ENCODE peak calls at places on chromosomes 11 and 22, in ten cellular contexts. N, W, H, O, A, Z, V, X, E and B are unnamed samples.

GRCh38 chr11:2548596-2548995 is 103.8 kb downstream of the KCNQ1 start:
- DNase-seq in N (no peak), W (no peak), H (no peak), O (no peak), A (no peak), Z (no peak), V (no peak), X (no peak), E (no peak), B (no peak)

GRCh38 chr11:116062526-116063171 is 558.4 kb upstream of the CADM1 start:
- DNase-seq in N (no peak), W (no peak), H (no peak), O (no peak), A (peak; percentile 75), Z (peak; percentile 5), V (no peak), X (peak; percentile 27), E (no peak), B (no peak)

GRCh38 chr11:35373284-35373933 is 45.9 kb downstream of the SLC1A2 start:
- DNase-seq in N (no peak), W (no peak), H (no peak), O (peak; percentile 10), A (no peak), Z (no peak), V (no peak), X (no peak), E (no peak), B (no peak)

GRCh38 chr11:4203603-4204360 is 109.2 kb downstream of the RRM1 start:
- DNase-seq in N (peak; percentile 46), W (no peak), H (no peak), O (no peak), A (no peak), Z (no peak), V (no peak), X (no peak), E (no peak), B (no peak)

GRCh38 chr11:113796663-113797259 is 17.2 kb downstream of the CLDN25 start:
- DNase-seq in N (peak; percentile 27), W (no peak), H (peak; percentile 35), O (no peak), A (peak; percentile 29), Z (peak; percentile 48), V (peak; percentile 18), X (peak; percentile 33), E (no peak), B (no peak)

GRCh38 chr22:29346659-29347058 is 31.2 kb upstream of the RASL10A start:
- DNase-seq in N (no peak), W (no peak), H (no peak), O (no peak), A (no peak), Z (no peak), V (peak; percentile 92), X (no peak), E (no peak), B (peak; percentile 82)

GRCh38 chr22:19648419-19648929 is 65.8 kb upstream of the SEPTIN5 start:
- DNase-seq in N (no peak), W (no peak), H (no peak), O (no peak), A (no peak), Z (no peak), V (no peak), X (no peak), E (no peak), B (no peak)

GRCh38 chr22:30033891-30034290 is 46.4 kb upstream of the HORMAD2 start:
- DNase-seq in N (no peak), W (no peak), H (no peak), O (no peak), A (no peak), Z (no peak), V (no peak), X (no peak), E (no peak), B (no peak)

GRCh38 chr11:126411971-126412381 is 56.5 kb downstream of the ST3GAL4 start:
- DNase-seq in N (no peak), W (no peak), H (peak; percentile 53), O (no peak), A (no peak), Z (no peak), V (no peak), X (no peak), E (no peak), B (peak; percentile 82)